ENCODE peak calls at places on chromosomes 11 and 22, in four cellular contexts. P is GM12878, Q is HepG2, K is K562. G is an unnamed sample.

GRCh38 chr11:45435706-45436105 is 149.6 kb upstream of the SYT13 start:
- DNase-seq in P (no peak), Q (no peak), K (no peak), G (no peak)

GRCh38 chr22:46971141-46971775 is 208.8 kb downstream of the TBC1D22A start:
- DNase-seq in P (no peak), Q (no peak), K (no peak), G (no peak)

GRCh38 chr11:251550-251949 is 14.8 kb downstream of the PSMD13 start:
- DNase-seq in P (no peak), Q (no peak), K (peak), G (no peak)

GRCh38 chr22:40462195-40462988 is 92.0 kb downstream of the SGSM3 start:
- DNase-seq in P (no peak), Q (peak), K (no peak), G (no peak)

GRCh38 chr22:47042116-47042825 is 279.8 kb downstream of the TBC1D22A start:
- DNase-seq in P (no peak), Q (no peak), K (no peak), G (no peak)

GRCh38 chr11:122048401-122048800 is 67.6 kb downstream of the BLID start:
- DNase-seq in P (no peak), Q (no peak), K (no peak), G (no peak)

GRCh38 chr11:33334627-33335026 is 77.4 kb downstream of the HIPK3 start:
- DNase-seq in P (no peak), Q (no peak), K (no peak), G (no peak)

GRCh38 chr11:58921778-58922390 is 17.4 kb upstream of the GLYATL1 start:
- DNase-seq in P (no peak), Q (no peak), K (no peak), G (no peak)

GRCh38 chr11:97201743-97202612 is 812.2 kb downstream of the JRKL start:
- DNase-seq in P (no peak), Q (no peak), K (no peak), G (no peak)

GRCh38 chr11:113104390-113105251 is 143.4 kb downstream of the NCAM1 start:
- DNase-seq in P (no peak), Q (no peak), K (no peak), G (no peak)

GRCh38 chr22:46047841-46048595 is 71.1 kb upstream of the WNT7B start:
- DNase-seq in P (no peak), Q (no peak), K (no peak), G (no peak)

GRCh38 chr11:35943761-35944502 is at the start of gene LDLRAD3:
- DNase-seq in P (no peak), Q (peak), K (peak), G (peak)

GRCh38 chr22:38111941-38112355 is 1.5 kb upstream of the BAIAP2L2 start:
- DNase-seq in P (no peak), Q (peak), K (no peak), G (no peak)

GRCh38 chr11:105713106-105713505 is 103.2 kb downstream of the GRIA4 start:
- DNase-seq in P (no peak), Q (no peak), K (no peak), G (no peak)

GRCh38 chr22:34943830-34944229 is 122.1 kb upstream of the ISX start:
- DNase-seq in P (no peak), Q (no peak), K (no peak), G (no peak)

GRCh38 chr22:20151276-20151588 is 377 bp upstream of the CCDC188 start:
- DNase-seq in P (no peak), Q (no peak), K (no peak), G (no peak)

GRCh38 chr11:9765320-9766101 is 101.6 kb downstream of the SWAP70 start:
- DNase-seq in P (no peak), Q (peak), K (no peak), G (no peak)

GRCh38 chr11:55714982-55715888 is 53.2 kb downstream of the OR4C6 start:
- DNase-seq in P (no peak), Q (peak), K (no peak), G (peak)

GRCh38 chr11:115684135-115684534 is 179.9 kb upstream of the CADM1 start:
- DNase-seq in P (no peak), Q (no peak), K (no peak), G (no peak)

GRCh38 chr11:80598905-80599304 is 1158.1 kb upstream of the TENM4 start:
- DNase-seq in P (no peak), Q (no peak), K (no peak), G (no peak)

GRCh38 chr11:75013051-75013450 is 24.3 kb downstream of the NEU3 start:
- DNase-seq in P (no peak), Q (peak), K (peak), G (no peak)

GRCh38 chr22:42688914-42689275 is 31.8 kb downstream of the A4GALT start:
- DNase-seq in P (no peak), Q (no peak), K (no peak), G (no peak)

GRCh38 chr22:41028841-41029240 is 63.6 kb upstream of the EP300 start:
- DNase-seq in P (no peak), Q (peak), K (no peak), G (no peak)

GRCh38 chr11:1181420-1181819 is 23.7 kb downstream of the MUC5AC start:
- DNase-seq in P (no peak), Q (no peak), K (no peak), G (no peak)

GRCh38 chr11:101446726-101447125 is 137.1 kb downstream of the TRPC6 start:
- DNase-seq in P (no peak), Q (no peak), K (no peak), G (no peak)

GRCh38 chr11:101446238-101446637 is 137.6 kb downstream of the TRPC6 start:
- DNase-seq in P (no peak), Q (no peak), K (no peak), G (no peak)

GRCh38 chr11:101444851-101445250 is 139.0 kb downstream of the TRPC6 start:
- DNase-seq in P (no peak), Q (no peak), K (no peak), G (no peak)

GRCh38 chr11:101444164-101444563 is 139.6 kb downstream of the TRPC6 start:
- DNase-seq in P (no peak), Q (no peak), K (no peak), G (no peak)

DNA sequence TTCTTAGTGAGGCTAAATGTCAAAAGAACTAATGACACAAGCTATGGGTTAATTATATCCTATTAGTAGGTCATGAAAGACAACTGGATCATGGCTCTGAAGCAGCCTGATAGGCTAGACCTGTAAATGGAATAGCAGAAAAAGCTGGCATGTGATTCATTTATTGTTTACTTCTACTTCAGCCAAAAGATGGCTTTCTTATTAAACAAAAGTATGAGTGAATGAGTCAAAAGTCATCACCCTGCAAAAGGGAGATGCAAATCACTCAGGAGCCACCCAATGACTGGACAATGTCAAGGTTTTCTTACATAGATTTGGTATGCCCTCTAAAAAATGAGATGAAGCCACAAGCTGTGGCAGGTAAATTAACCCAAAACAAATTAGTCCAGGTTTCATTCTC is 138.0 kb downstream of the TRPC6 start:
- DNase-seq in P (no peak), Q (no peak), K (no peak), G (no peak)
- TF ChIP-seq BRCA1 in P (no peak), Q (no peak), K (no peak), G (no peak)

DNA sequence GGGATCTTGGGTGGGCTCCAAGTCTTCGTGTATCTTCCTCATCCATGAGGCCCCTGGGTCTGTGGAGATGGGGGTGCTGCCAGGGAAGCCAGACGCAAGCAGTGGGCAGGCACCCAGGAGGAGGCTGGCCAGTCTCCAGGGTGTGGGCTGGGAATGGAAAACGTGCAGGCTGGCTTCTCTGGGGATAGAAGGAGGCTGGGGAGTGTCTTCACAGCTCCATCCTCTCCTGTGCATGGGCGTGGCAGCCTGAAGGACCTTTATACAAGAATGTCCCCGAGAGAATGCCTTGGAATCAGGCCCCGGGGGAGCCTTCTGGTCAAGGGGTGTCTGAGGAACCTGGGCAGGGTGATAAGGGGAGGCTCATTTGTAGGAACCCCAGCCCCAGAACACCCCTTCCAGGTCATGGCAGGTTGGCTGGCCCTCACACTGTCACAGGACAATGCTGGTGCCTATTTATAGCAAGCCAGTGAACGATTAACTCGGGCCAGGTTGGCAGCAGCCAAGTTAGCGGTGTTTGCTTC is 14.0 kb downstream of the SGSM1 start:
- DNase-seq in P (no peak), Q (no peak), K (no peak), G (no peak)
- TF ChIP-seq HDAC6 in P (no peak), Q (no peak), K (no peak), G (no peak)

GRCh38 chr11:66221012-66221411 is 47.4 kb upstream of the RAB1B start:
- DNase-seq in P (no peak), Q (no peak), K (no peak), G (no peak)

GRCh38 chr11:66218026-66218425 is 50.4 kb upstream of the RAB1B start:
- DNase-seq in P (no peak), Q (no peak), K (no peak), G (no peak)

GRCh38 chr11:66219846-66220565 is 48.4 kb upstream of the RAB1B start:
- DNase-seq in P (no peak), Q (no peak), K (no peak), G (no peak)

GRCh38 chr11:66220566-66220935 is 47.9 kb upstream of the RAB1B start:
- DNase-seq in P (no peak), Q (no peak), K (no peak), G (no peak)

DNA sequence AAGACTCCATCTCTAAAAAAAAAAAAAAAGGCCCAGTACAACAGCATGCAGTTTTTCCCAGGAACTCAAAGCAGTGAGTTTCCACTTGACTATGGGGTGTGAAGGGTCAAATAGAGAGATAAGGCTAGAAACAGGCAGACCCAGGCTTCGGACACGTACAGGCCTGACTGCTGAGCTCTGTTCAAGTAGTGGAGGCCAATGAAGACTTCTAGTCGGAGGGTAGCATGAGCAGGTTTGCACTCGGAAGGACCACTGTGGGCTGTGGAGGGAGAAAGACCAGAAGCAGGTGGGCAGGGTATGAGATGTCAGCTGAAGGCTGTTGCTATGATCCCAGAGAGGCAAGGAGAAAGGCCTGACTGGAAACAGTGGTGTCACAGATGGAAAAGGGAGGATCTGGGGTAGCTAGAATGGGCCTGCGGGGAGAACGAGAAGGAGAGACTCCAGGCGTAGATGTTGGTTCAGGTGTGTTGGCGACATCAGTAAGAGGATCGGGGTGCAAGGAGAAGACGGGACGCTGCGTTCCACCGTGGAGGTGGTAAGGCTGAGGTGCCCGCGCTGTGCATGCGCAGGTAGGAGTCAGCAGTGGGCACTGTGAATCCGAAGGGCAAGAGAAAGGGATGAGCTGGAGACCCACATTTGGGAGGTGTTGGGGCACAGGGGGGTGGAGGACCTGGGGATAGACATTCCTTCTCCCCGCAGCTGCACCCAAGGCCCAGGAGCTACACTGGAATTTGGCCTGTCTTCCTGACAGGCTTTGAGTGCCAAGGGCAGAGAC is 49.4 kb upstream of the RAB1B start:
- DNase-seq in P (no peak), Q (no peak), K (no peak), G (no peak)
- TF ChIP-seq EP300 in P (no peak), Q (no peak), K (no peak), G (no peak)

GRCh38 chr11:11311169-11311568 is 41.9 kb downstream of the CSNK2A3 start:
- DNase-seq in P (peak), Q (no peak), K (no peak), G (no peak)

GRCh38 chr11:11309906-11310305 is 43.1 kb downstream of the CSNK2A3 start:
- DNase-seq in P (no peak), Q (no peak), K (no peak), G (no peak)

GRCh38 chr11:11313902-11314692 is 39.0 kb downstream of the CSNK2A3 start:
- DNase-seq in P (no peak), Q (no peak), K (no peak), G (no peak)

GRCh38 chr11:11313426-11313825 is 39.6 kb downstream of the CSNK2A3 start:
- DNase-seq in P (no peak), Q (peak), K (no peak), G (no peak)

DNA sequence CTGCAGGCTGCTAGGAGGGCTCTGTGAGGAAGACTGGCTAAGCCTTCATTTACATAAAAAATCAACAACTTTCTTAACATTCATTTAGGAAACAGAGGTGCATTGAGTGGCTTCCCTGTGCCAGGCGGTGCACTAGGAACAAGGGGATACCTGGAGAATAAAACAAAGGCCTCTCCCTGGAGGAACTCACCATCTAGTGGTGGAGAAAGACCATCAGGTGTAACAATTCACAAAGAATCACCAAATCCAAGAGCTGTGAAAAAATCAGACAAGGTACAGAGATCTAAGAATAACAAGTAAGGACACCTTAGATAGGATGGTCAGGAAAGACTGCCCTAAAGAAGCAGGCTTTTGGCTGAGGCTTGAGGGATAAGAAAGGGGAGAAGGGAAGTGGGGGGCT is 40.3 kb downstream of the CSNK2A3 start:
- DNase-seq in P (no peak), Q (no peak), K (no peak), G (no peak)
- TF ChIP-seq BRCA1 in P (no peak), Q (no peak), K (no peak), G (no peak)

GRCh38 chr11:47861762-47862161 is 13.6 kb upstream of the NUP160 start:
- DNase-seq in P (no peak), Q (no peak), K (no peak), G (no peak)
- TF ChIP-seq HDAC6 in P (no peak), Q (no peak), K (no peak), G (no peak)

DNA sequence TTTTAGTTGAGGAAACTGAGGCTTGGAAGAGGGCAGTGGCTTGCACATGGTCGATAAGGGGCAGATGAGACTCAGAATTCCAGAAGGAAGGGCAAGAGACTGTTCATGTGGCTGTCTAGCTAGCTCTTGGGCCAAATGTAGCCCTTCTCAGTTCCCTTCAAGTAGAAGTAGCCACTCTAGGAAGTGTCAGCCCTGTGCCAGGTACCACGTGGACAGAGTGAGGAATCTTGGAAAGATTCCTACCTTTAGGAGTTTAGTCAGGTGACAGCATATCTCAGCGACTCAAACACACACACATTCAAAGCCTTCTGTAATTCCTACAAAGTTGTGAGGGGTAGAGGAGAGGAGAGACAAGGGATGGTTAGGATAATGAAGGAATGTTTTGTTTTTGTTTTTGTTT is 18.3 kb downstream of the PIK3IP1 start:
- DNase-seq in P (no peak), Q (no peak), K (no peak), G (no peak)
- TF ChIP-seq EP300 in P (no peak), Q (no peak), K (no peak), G (no peak)

DNA sequence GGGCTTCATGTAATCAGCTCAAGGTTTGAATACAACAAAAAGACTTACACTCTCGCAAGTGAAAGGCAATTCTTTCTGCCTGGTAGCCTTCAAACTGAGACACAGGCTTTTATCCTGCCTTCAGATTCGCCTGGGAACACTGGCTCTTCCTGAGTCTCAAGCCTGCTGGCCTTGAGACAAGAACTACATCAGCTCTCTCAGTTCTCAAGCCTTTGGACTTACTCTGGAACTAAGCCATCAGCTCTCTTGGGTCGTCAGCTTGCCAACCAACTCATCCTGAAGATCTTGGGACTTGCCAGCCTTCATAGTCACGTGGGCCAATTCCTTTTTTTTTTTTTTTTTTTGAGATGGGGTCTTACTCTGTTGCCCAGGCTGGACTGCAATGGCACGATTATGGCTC is 35.7 kb upstream of the LRRC10B start:
- DNase-seq in P (no peak), Q (no peak), K (no peak), G (no peak)
- TF ChIP-seq BRCA1 in P (no peak), Q (no peak), K (no peak), G (no peak)

G was measured in H1.